ENCODE peak calls at places on chromosomes 2 and 18, in five cellular contexts. C is SIG-M5, D is H54, G is EL, U is foreskin fibroblast. Y is an unnamed sample.

GRCh38 chr2:28871620-28872019 is 1.5 kb upstream of the TRMT61B start:
- DNase-seq in C (no peak), D (no peak), G (no peak), U (no peak), Y (no peak)

GRCh38 chr2:98565941-98566340 is 42.4 kb downstream of the COA5 start:
- DNase-seq in C (no peak), D (no peak), G (no peak), U (no peak), Y (no peak)

GRCh38 chr2:133500967-133501366 is 67.3 kb downstream of the NCKAP5 start:
- DNase-seq in C (no peak), D (no peak), G (no peak), U (no peak), Y (no peak)

GRCh38 chr2:65537651-65538385 is 105.4 kb upstream of the SPRED2 start:
- DNase-seq in C (no peak), D (no peak), G (no peak), U (peak), Y (no peak)

GRCh38 chr2:88638743-88639142 is 11.5 kb upstream of the EIF2AK3 start:
- DNase-seq in C (no peak), D (no peak), G (peak), U (no peak), Y (peak)

GRCh38 chr2:70978388-70979357 is at the start of gene ANKRD53:
- DNase-seq in C (no peak), D (no peak), G (peak), U (peak), Y (no peak)

GRCh38 chr2:160388464-160389263 is 104.9 kb downstream of the RBMS1 start:
- DNase-seq in C (peak), D (no peak), G (peak), U (no peak), Y (no peak)

GRCh38 chr2:165648826-165649225 is 145.2 kb downstream of the GALNT3 start:
- DNase-seq in C (no peak), D (no peak), G (no peak), U (no peak), Y (no peak)

GRCh38 chr2:122167561-122167960 is 412.1 kb downstream of the TSN start:
- DNase-seq in C (no peak), D (no peak), G (no peak), U (no peak), Y (peak)

GRCh38 chr18:41719808-41720207 is 235.2 kb upstream of the PIK3C3 start:
- DNase-seq in C (no peak), D (no peak), G (no peak), U (no peak), Y (peak)